ENCODE peak calls at places on chromosome 7, in ten cellular contexts. K is iris pigment epithelial cell; Y is WTC11; Z is activated CD4-positive, alpha-beta T cell treated with anti-CD3 and anti-CD28 coated beads, Interleukin-2, amount 50 U/mL, for 24 hours; S is iPS-NIHi11; A is NCI-H1930; E is sciatic nerve; W is NCI-H2171; I is NCI-H1092; M is type B pancreatic cell. F is an unnamed sample.

GRCh38 chr7:105224884-105225651 is 163.7 kb downstream of the SRPK2 start:
- DNase-seq in K (peak; percentile 90), Y (no peak), Z (no peak), S (no peak), A (no peak), E (no peak), W (no peak), I (no peak), M (no peak), F (no peak)

GRCh38 chr7:47580811-47581331 is 1.0 kb downstream of the TNS3 start:
- DNase-seq in K (no peak), Y (no peak), Z (no peak), S (no peak), A (no peak), E (no peak), W (peak; percentile 19), I (no peak), M (no peak), F (no peak)

GRCh38 chr7:130363156-130363847 is 17.0 kb upstream of the CPA1 start:
- DNase-seq in K (peak; percentile 96), Y (no peak), Z (no peak), S (no peak), A (no peak), E (peak; percentile 48), W (no peak), I (no peak), M (no peak), F (no peak)

GRCh38 chr7:80324032-80324431 is 187.8 kb downstream of the GNAT3 start:
- DNase-seq in K (peak; percentile 89), Y (no peak), Z (no peak), S (no peak), A (no peak), E (no peak), W (no peak), I (no peak), M (no peak), F (no peak)

GRCh38 chr7:84302949-84303348 is 108.4 kb upstream of the SEMA3A start:
- DNase-seq in K (no peak), Y (no peak), Z (no peak), S (no peak), A (no peak), E (no peak), W (no peak), I (no peak), M (no peak), F (no peak)

GRCh38 chr7:101903505-101903849 is 86.1 kb downstream of the CUX1 start:
- DNase-seq in K (no peak), Y (no peak), Z (no peak), S (no peak), A (no peak), E (no peak), W (no peak), I (no peak), M (no peak), F (no peak)

GRCh38 chr7:1512781-1513656 is 8.8 kb upstream of the INTS1 start:
- DNase-seq in K (no peak), Y (no peak), Z (no peak), S (no peak), A (no peak), E (peak; percentile 79), W (peak; percentile 40), I (no peak), M (no peak), F (no peak)

GRCh38 chr7:102415685-102416225 is 17.6 kb upstream of the ORAI2 start:
- DNase-seq in K (no peak), Y (no peak), Z (peak; percentile 22), S (no peak), A (no peak), E (no peak), W (no peak), I (no peak), M (no peak), F (no peak)

GRCh38 chr7:100673942-100674431 is 447 bp downstream of the GNB2 start:
- DNase-seq in K (peak; percentile 20), Y (no peak), Z (no peak), S (no peak), A (no peak), E (no peak), W (no peak), I (peak; percentile 57), M (no peak), F (no peak)

GRCh38 chr7:93920496-93921189 is 892 bp upstream of the GNG11 start:
- DNase-seq in K (no peak), Y (no peak), Z (no peak), S (no peak), A (no peak), E (no peak), W (no peak), I (no peak), M (no peak), F (no peak)

GRCh38 chr7:74449809-74450397 is 3.8 kb upstream of the GTF2IRD1 start:
- DNase-seq in K (no peak), Y (peak; percentile 88), Z (peak; percentile 38), S (peak; percentile 84), A (no peak), E (peak; percentile 68), W (no peak), I (peak; percentile 65), M (no peak), F (no peak)

GRCh38 chr7:83366629-83367028 is 203.9 kb upstream of the PCLO start:
- DNase-seq in K (no peak), Y (no peak), Z (no peak), S (no peak), A (no peak), E (no peak), W (no peak), I (no peak), M (no peak), F (no peak)

GRCh38 chr7:142711722-142712616 is 37.3 kb upstream of the PRSS1 start:
- DNase-seq in K (peak; percentile 30), Y (no peak), Z (no peak), S (peak; percentile 29), A (no peak), E (no peak), W (no peak), I (no peak), M (no peak), F (no peak)

GRCh38 chr7:102046373-102047117 is 229.1 kb downstream of the CUX1 start:
- DNase-seq in K (peak; percentile 34), Y (no peak), Z (no peak), S (no peak), A (no peak), E (peak; percentile 53), W (no peak), I (no peak), M (no peak), F (no peak)

GRCh38 chr7:130152270-130153141 is 52.7 kb downstream of the TMEM209 start:
- DNase-seq in K (peak; percentile 49), Y (no peak), Z (no peak), S (peak; percentile 10), A (no peak), E (no peak), W (no peak), I (no peak), M (peak; percentile 62), F (peak; percentile 83)

GRCh38 chr7:131011437-131011752 is 277.4 kb upstream of the KLF14 start:
- DNase-seq in K (no peak), Y (peak; percentile 25), Z (no peak), S (no peak), A (no peak), E (no peak), W (no peak), I (no peak), M (no peak), F (no peak)

GRCh38 chr7:15397921-15398560 is 163.8 kb downstream of the AGMO start:
- DNase-seq in K (no peak), Y (no peak), Z (no peak), S (no peak), A (no peak), E (no peak), W (no peak), I (no peak), M (no peak), F (no peak)

GRCh38 chr7:128076831-128077271 is 45.6 kb upstream of the LRRC4 start:
- DNase-seq in K (peak; percentile 25), Y (no peak), Z (no peak), S (no peak), A (no peak), E (peak; percentile 90), W (no peak), I (peak; percentile 65), M (no peak), F (no peak)

GRCh38 chr7:73659983-73660382 is 7.6 kb upstream of the VPS37D start:
- DNase-seq in K (no peak), Y (no peak), Z (no peak), S (no peak), A (no peak), E (no peak), W (no peak), I (no peak), M (no peak), F (no peak)

GRCh38 chr7:157359581-157359980 is 22.8 kb downstream of the DNAJB6 start:
- DNase-seq in K (no peak), Y (no peak), Z (no peak), S (no peak), A (no peak), E (no peak), W (no peak), I (no peak), M (no peak), F (peak; percentile 67)

GRCh38 chr7:63047061-63047460 is 951.6 kb upstream of the ZNF722 start:
- DNase-seq in K (no peak), Y (no peak), Z (no peak), S (no peak), A (no peak), E (peak; percentile 21), W (no peak), I (no peak), M (no peak), F (peak; percentile 55)

GRCh38 chr7:128831178-128831993 is 1.2 kb downstream of the FLNC start:
- DNase-seq in K (peak; percentile 65), Y (peak; percentile 55), Z (no peak), S (peak; percentile 76), A (no peak), E (no peak), W (peak; percentile 51), I (no peak), M (peak; percentile 83), F (no peak)

GRCh38 chr7:134290286-134290685 is 26.4 kb downstream of the SLC35B4 start:
- DNase-seq in K (peak; percentile 51), Y (no peak), Z (no peak), S (no peak), A (no peak), E (no peak), W (no peak), I (no peak), M (no peak), F (no peak)

GRCh38 chr7:26850193-26850651 is 14.2 kb downstream of the SKAP2 start:
- DNase-seq in K (no peak), Y (no peak), Z (no peak), S (no peak), A (no peak), E (no peak), W (no peak), I (no peak), M (no peak), F (no peak)

GRCh38 chr7:118080947-118081346 is 103.0 kb upstream of the LSM8 start:
- DNase-seq in K (peak; percentile 88), Y (peak; percentile 17), Z (no peak), S (peak; percentile 50), A (no peak), E (no peak), W (no peak), I (no peak), M (no peak), F (no peak)

GRCh38 chr7:42790196-42790595 is 121.7 kb downstream of the C7orf25 start:
- DNase-seq in K (peak; percentile 24), Y (no peak), Z (no peak), S (no peak), A (no peak), E (no peak), W (no peak), I (no peak), M (no peak), F (no peak)

GRCh38 chr7:5667391-5667790 is 114.1 kb downstream of the RNF216 start:
- DNase-seq in K (no peak), Y (no peak), Z (no peak), S (no peak), A (no peak), E (no peak), W (no peak), I (no peak), M (no peak), F (no peak)

GRCh38 chr7:151076863-151077704 is 3.5 kb downstream of the FASTK start:
- DNase-seq in K (no peak), Y (peak; percentile 83), Z (no peak), S (peak; percentile 79), A (no peak), E (no peak), W (no peak), I (no peak), M (no peak), F (no peak)